ENCODE peak calls at places on chromosomes 2 and 18, in seven cellular contexts. E is heart right ventricle, X is epithelial cell of esophagus, W is transverse colon, S is breast epithelium, O is tibial artery, J is stomach. R is an unnamed sample.
A peak's percentile ranks its signal among the peaks of the same experiment; 100 is the strongest.

GRCh38 chr18:46324556-46324955 is 220.4 kb downstream of the HAUS1 start:
- DNase-seq in E (no peak), X (peak; percentile 83), W (no peak), S (no peak), O (no peak), J (no peak), R (no peak)

GRCh38 chr2:47641366-47641765 is 141.6 kb upstream of the MSH6 start:
- DNase-seq in E (no peak), X (no peak), W (no peak), S (no peak), O (no peak), J (no peak), R (no peak)

GRCh38 chr18:48874701-48875162 is 76.0 kb downstream of the SMAD7 start:
- DNase-seq in E (no peak), X (no peak), W (no peak), S (no peak), O (no peak), J (no peak), R (no peak)

GRCh38 chr2:197947219-197947757 is 142.9 kb downstream of the PLCL1 start:
- DNase-seq in E (no peak), X (no peak), W (no peak), S (no peak), O (no peak), J (no peak), R (no peak)

GRCh38 chr2:95526360-95527341 is 42.1 kb upstream of the TRIM43B start:
- DNase-seq in E (peak; percentile 68), X (peak; percentile 57), W (peak; percentile 74), S (peak; percentile 47), O (peak; percentile 59), J (peak; percentile 74), R (peak; percentile 74)

GRCh38 chr18:37502036-37502435 is 63.6 kb downstream of the CELF4 start:
- DNase-seq in E (no peak), X (no peak), W (no peak), S (no peak), O (no peak), J (no peak), R (no peak)

GRCh38 chr2:109102588-109103233 is 26.3 kb upstream of the SH3RF3 start:
- DNase-seq in E (no peak), X (no peak), W (no peak), S (no peak), O (no peak), J (no peak), R (no peak)

GRCh38 chr2:43343573-43344304 is 117.3 kb upstream of the ZFP36L2 start:
- DNase-seq in E (peak; percentile 91), X (peak; percentile 58), W (peak; percentile 70), S (peak; percentile 85), O (peak; percentile 92), J (peak; percentile 79), R (peak; percentile 71)

GRCh38 chr2:1747065-1747941 is 3.0 kb upstream of the PXDN start:
- DNase-seq in E (no peak), X (no peak), W (no peak), S (peak; percentile 8), O (no peak), J (no peak), R (no peak)

GRCh38 chr2:54897420-54898310 is 152.6 kb downstream of the RTN4 start:
- DNase-seq in E (no peak), X (no peak), W (no peak), S (no peak), O (no peak), J (no peak), R (no peak)

GRCh38 chr2:109611467-109612095 is 2.2 kb downstream of the SEPTIN10 start:
- DNase-seq in E (no peak), X (peak; percentile 42), W (no peak), S (no peak), O (no peak), J (no peak), R (no peak)

GRCh38 chr2:172403881-172404470 is 23.4 kb upstream of the ITGA6 start:
- DNase-seq in E (no peak), X (no peak), W (no peak), S (no peak), O (no peak), J (no peak), R (no peak)

GRCh38 chr2:108396845-108397244 is 19.1 kb downstream of the SULT1C4 start:
- DNase-seq in E (no peak), X (peak; percentile 38), W (no peak), S (no peak), O (no peak), J (no peak), R (no peak)

GRCh38 chr2:10042301-10043161 is 819 bp upstream of the KLF11 start:
- DNase-seq in E (peak; percentile 92), X (peak; percentile 16), W (peak; percentile 75), S (no peak), O (peak; percentile 86), J (peak; percentile 74), R (peak; percentile 92)

GRCh38 chr18:12031836-12032235 is 50.5 kb downstream of the IMPA2 start:
- DNase-seq in E (peak; percentile 41), X (peak; percentile 66), W (peak; percentile 41), S (peak; percentile 53), O (peak; percentile 79), J (no peak), R (peak; percentile 81)

GRCh38 chr2:127594116-127594591 is 51.8 kb upstream of the GPR17 start:
- DNase-seq in E (no peak), X (no peak), W (peak; percentile 2), S (no peak), O (peak; percentile 13), J (peak; percentile 10), R (no peak)

GRCh38 chr2:233131991-233132390 is 71.8 kb downstream of the INPP5D start:
- DNase-seq in E (no peak), X (no peak), W (no peak), S (no peak), O (no peak), J (no peak), R (no peak)

GRCh38 chr2:45264227-45265225 is 255.3 kb upstream of the SIX2 start:
- DNase-seq in E (no peak), X (no peak), W (no peak), S (no peak), O (no peak), J (peak; percentile 8), R (no peak)

GRCh38 chr2:159904565-159905281 is 106.7 kb upstream of the CD302 start:
- DNase-seq in E (peak; percentile 9), X (peak; percentile 51), W (peak; percentile 90), S (peak; percentile 68), O (peak; percentile 36), J (peak; percentile 85), R (peak; percentile 69)

GRCh38 chr18:56995579-56996194 is 151.2 kb upstream of the BOD1L2 start:
- DNase-seq in E (no peak), X (no peak), W (no peak), S (no peak), O (no peak), J (no peak), R (no peak)

GRCh38 chr2:121974919-121975654 is 219.6 kb downstream of the TSN start:
- DNase-seq in E (peak; percentile 48), X (peak; percentile 72), W (peak; percentile 35), S (peak; percentile 21), O (peak; percentile 50), J (peak; percentile 34), R (peak; percentile 34)
- H3K4me3 ChIP-seq in E (peak overlapping the region; percentile 16), X (peak overlapping the region; percentile 22), W (peak overlapping the region; percentile 19), S (peak overlapping the region; percentile 30), O (peak overlapping the region; percentile 34), J (peak overlapping the region; percentile 38), R (peak overlapping the region; percentile 51)

DNA sequence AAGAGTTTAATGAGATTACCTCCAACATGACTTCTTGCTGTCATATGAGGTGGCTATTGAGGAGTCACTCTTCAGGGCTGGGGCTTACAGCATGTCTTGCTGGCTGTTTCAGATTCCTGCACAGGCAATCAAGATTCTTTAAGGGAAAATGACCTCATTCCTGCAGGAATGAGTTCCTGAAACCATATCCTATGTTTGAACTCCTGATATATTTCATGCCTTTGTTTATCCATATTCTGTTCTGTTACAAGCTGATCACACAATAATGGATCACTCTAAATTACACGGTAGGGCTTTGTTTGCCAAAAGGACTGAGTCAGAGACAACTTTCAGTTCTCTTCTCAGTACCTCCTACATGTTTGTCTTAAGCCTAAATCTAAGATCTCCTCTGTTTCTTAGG is 879.8 kb upstream of the PIK3C3 start:
- DNase-seq in E (no peak), X (peak; percentile 82), W (no peak), S (no peak), O (no peak), J (no peak), R (no peak)
- H3K4me3 ChIP-seq in E (no peak overlapping the region), X (no peak overlapping the region), W (no peak overlapping the region), S (no peak overlapping the region), O (no peak overlapping the region), J (no peak overlapping the region), R (no peak overlapping the region)

DNA sequence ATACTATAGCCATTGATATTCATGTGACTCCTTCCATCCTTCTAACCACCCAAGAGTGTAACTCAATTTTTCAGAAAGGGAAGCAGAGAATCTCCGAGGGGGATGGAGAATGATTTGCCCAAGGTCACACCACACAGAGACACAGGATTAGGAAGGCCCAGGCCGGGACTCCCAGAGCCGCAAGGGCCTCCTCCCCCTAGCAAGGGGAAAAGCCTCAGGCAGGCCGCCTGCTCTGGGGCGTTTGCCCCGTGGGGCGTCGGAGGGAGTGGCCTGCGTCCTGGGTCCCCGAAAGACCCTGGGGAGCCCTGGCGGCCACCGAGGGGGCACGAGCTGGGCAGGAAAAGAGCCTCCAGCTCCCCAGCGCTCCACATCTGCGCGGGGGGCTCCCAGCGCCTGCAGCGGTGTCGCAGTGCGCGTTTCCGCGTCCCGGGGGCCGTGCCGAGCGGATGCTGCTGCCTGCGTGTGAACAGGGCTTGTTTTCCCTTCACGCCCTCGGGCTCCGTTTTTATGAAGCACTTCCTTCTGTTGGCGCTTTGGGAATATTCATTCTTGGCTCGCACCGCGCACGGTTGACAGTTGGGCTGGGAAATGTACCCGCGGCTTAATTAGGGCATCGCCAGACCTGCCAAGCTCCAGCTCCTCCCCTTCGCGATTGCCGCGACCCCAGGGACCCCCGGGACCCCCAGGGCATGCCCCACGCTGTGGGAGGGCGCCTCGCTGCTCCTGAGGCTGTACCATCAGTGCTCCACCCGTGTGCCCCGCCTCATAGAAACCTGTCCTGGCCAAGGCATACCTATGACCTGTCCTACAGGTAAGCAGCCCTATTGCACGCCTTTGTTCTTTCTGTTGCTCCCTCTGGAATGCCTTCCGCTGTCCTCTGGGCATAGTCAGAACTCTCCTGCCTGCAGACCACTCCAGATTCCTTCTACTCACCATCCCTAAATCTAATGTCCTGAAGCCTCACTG is 158.9 kb upstream of the GLI2 start:
- DNase-seq in E (peak; percentile 68), X (peak; percentile 27), W (peak; percentile 37), S (peak; percentile 57), O (no peak), J (peak; percentile 39), R (peak; percentile 49)
- H3K4me3 ChIP-seq in E (peak overlapping the region; percentile 26), X (no peak overlapping the region), W (peak overlapping the region; percentile 23), S (peak overlapping the region; percentile 23), O (peak overlapping the region; percentile 36), J (peak overlapping the region; percentile 31), R (peak overlapping the region; percentile 56)

GRCh38 chr2:64943387-64944150 is 45.6 kb upstream of the SLC1A4 start:
- DNase-seq in E (peak; percentile 43), X (peak; percentile 95), W (no peak), S (peak; percentile 90), O (peak; percentile 83), J (peak; percentile 48), R (peak; percentile 95)

GRCh38 chr2:64944484-64944883 is 44.7 kb upstream of the SLC1A4 start:
- DNase-seq in E (no peak), X (peak; percentile 28), W (no peak), S (no peak), O (no peak), J (no peak), R (no peak)

GRCh38 chr2:64947906-64948305 is 41.3 kb upstream of the SLC1A4 start:
- DNase-seq in E (no peak), X (no peak), W (no peak), S (no peak), O (no peak), J (no peak), R (no peak)

GRCh38 chr2:64945973-64946736 is 43.0 kb upstream of the SLC1A4 start:
- DNase-seq in E (no peak), X (no peak), W (peak; percentile 74), S (no peak), O (no peak), J (peak; percentile 38), R (peak; percentile 19)

GRCh38 chr2:64946737-64947090 is 42.5 kb upstream of the SLC1A4 start:
- DNase-seq in E (no peak), X (no peak), W (no peak), S (no peak), O (no peak), J (no peak), R (no peak)
- H3K4me3 ChIP-seq in E (no peak overlapping the region), X (no peak overlapping the region), W (no peak overlapping the region), S (no peak overlapping the region), O (no peak overlapping the region), J (no peak overlapping the region), R (no peak overlapping the region)

R was measured in psoas muscle.